ENCODE peak calls at places on chromosome 19, in eight cellular contexts. O, Q, T, E, P, A, U and X are unnamed samples.
A peak's percentile ranks its signal among the peaks of the same experiment; 100 is the strongest.

GRCh38 chr19:8069116-8069973 is 16.8 kb downstream of the CCL25 start:
- DNase-seq in O (peak; percentile 12), Q (no peak), T (no peak), E (no peak), P (no peak), A (no peak), U (no peak), X (no peak)

GRCh38 chr19:32166238-32166637 is 179.2 kb upstream of the ZNF507 start:
- DNase-seq in O (no peak), Q (no peak), T (no peak), E (no peak), P (no peak), A (no peak), U (no peak), X (no peak)

GRCh38 chr19:29660835-29661234 is 4.4 kb upstream of the PLEKHF1 start:
- DNase-seq in O (peak; percentile 29), Q (no peak), T (no peak), E (no peak), P (no peak), A (no peak), U (no peak), X (no peak)

GRCh38 chr19:49421039-49421877 is 2.0 kb downstream of the PTH2 start:
- DNase-seq in O (peak; percentile 85), Q (peak; percentile 67), T (peak; percentile 62), E (no peak), P (peak; percentile 82), A (no peak), U (no peak), X (no peak)

GRCh38 chr19:47215581-47215980 is 15.4 kb downstream of the BBC3 start:
- DNase-seq in O (no peak), Q (no peak), T (no peak), E (no peak), P (no peak), A (no peak), U (no peak), X (no peak)

GRCh38 chr19:44356383-44357111 is at the start of gene ZNF112:
- DNase-seq in O (peak; percentile 95), Q (peak; percentile 78), T (no peak), E (peak; percentile 78), P (peak; percentile 89), A (no peak), U (peak; percentile 91), X (peak; percentile 49)

GRCh38 chr19:19578241-19578640 is 40.2 kb downstream of the CILP2 start:
- DNase-seq in O (peak; percentile 4), Q (no peak), T (no peak), E (no peak), P (no peak), A (no peak), U (no peak), X (no peak)

GRCh38 chr19:58033741-58034475 is at the start of gene ZSCAN1:
- DNase-seq in O (no peak), Q (peak; percentile 95), T (peak; percentile 56), E (peak; percentile 29), P (peak; percentile 96), A (no peak), U (peak; percentile 89), X (peak; percentile 95)

GRCh38 chr19:2168619-2169424 is 5.1 kb downstream of the DOT1L start:
- DNase-seq in O (no peak), Q (peak; percentile 94), T (peak; percentile 89), E (peak; percentile 98), P (peak; percentile 97), A (peak; percentile 30), U (peak; percentile 87), X (peak; percentile 68)

GRCh38 chr19:1577929-1578618 is 9.9 kb upstream of the MEX3D start:
- DNase-seq in O (no peak), Q (no peak), T (no peak), E (no peak), P (no peak), A (no peak), U (no peak), X (no peak)

GRCh38 chr19:39916851-39917396 is 17.5 kb downstream of the FCGBP start:
- DNase-seq in O (no peak), Q (no peak), T (no peak), E (no peak), P (no peak), A (no peak), U (no peak), X (no peak)

GRCh38 chr19:46030861-46031550 is 8.2 kb upstream of the PGLYRP1 start:
- DNase-seq in O (no peak), Q (no peak), T (no peak), E (no peak), P (no peak), A (no peak), U (no peak), X (no peak)

GRCh38 chr19:1274852-1275259 is 474 bp upstream of the FAM174C start:
- DNase-seq in O (no peak), Q (no peak), T (no peak), E (no peak), P (no peak), A (no peak), U (no peak), X (no peak)

GRCh38 chr19:35911790-35912189 is 3.7 kb upstream of the TYROBP start:
- DNase-seq in O (peak; percentile 14), Q (no peak), T (no peak), E (no peak), P (no peak), A (no peak), U (no peak), X (no peak)

GRCh38 chr19:58117841-58118575 is 20.0 kb upstream of the ZSCAN18 start:
- DNase-seq in O (no peak), Q (peak; percentile 23), T (no peak), E (no peak), P (peak; percentile 25), A (no peak), U (no peak), X (no peak)

GRCh38 chr19:30665449-30665848 is 293.3 kb downstream of the ZNF536 start:
- DNase-seq in O (no peak), Q (no peak), T (no peak), E (no peak), P (no peak), A (no peak), U (no peak), X (no peak)

GRCh38 chr19:18763674-18764590 is 27.2 kb downstream of the COMP start:
- DNase-seq in O (no peak), Q (no peak), T (no peak), E (peak; percentile 80), P (no peak), A (no peak), U (no peak), X (no peak)

GRCh38 chr19:29583196-29584006 is 22.7 kb upstream of the POP4 start:
- DNase-seq in O (no peak), Q (no peak), T (peak; percentile 36), E (no peak), P (no peak), A (no peak), U (no peak), X (no peak)

GRCh38 chr19:37876047-37876446 is 30.3 kb downstream of the WDR87 start:
- DNase-seq in O (no peak), Q (no peak), T (no peak), E (no peak), P (no peak), A (no peak), U (no peak), X (no peak)

GRCh38 chr19:35673121-35673804 is 6.9 kb downstream of the UPK1A start:
- DNase-seq in O (peak; percentile 70), Q (peak; percentile 20), T (peak; percentile 77), E (peak; percentile 46), P (peak; percentile 65), A (no peak), U (no peak), X (no peak)

GRCh38 chr19:40702337-40703012 is 12.0 kb upstream of the NUMBL start:
- DNase-seq in O (no peak), Q (peak; percentile 59), T (no peak), E (no peak), P (no peak), A (no peak), U (no peak), X (no peak)

GRCh38 chr19:30672926-30673325 is 300.7 kb downstream of the ZNF536 start:
- DNase-seq in O (no peak), Q (no peak), T (no peak), E (no peak), P (no peak), A (no peak), U (no peak), X (no peak)

GRCh38 chr19:47330466-47330869 is 1.5 kb upstream of the C5AR2 start:
- DNase-seq in O (no peak), Q (no peak), T (no peak), E (no peak), P (no peak), A (no peak), U (no peak), X (peak; percentile 54)

GRCh38 chr19:50695251-50696064 is 24.1 kb downstream of the SHANK1 start:
- DNase-seq in O (no peak), Q (no peak), T (peak; percentile 43), E (no peak), P (no peak), A (no peak), U (no peak), X (peak; percentile 67)

GRCh38 chr19:53553865-53554791 is 16.2 kb downstream of the ZNF331 start:
- DNase-seq in O (peak; percentile 84), Q (peak; percentile 90), T (peak; percentile 93), E (peak; percentile 58), P (peak; percentile 93), A (peak; percentile 96), U (peak; percentile 78), X (peak; percentile 66)

GRCh38 chr19:55304279-55304978 is 20.6 kb downstream of the BRSK1 start:
- DNase-seq in O (no peak), Q (no peak), T (no peak), E (no peak), P (peak; percentile 53), A (no peak), U (no peak), X (no peak)

GRCh38 chr19:20858861-20859260 is 64.2 kb upstream of the ZNF85 start:
- DNase-seq in O (no peak), Q (no peak), T (no peak), E (no peak), P (no peak), A (no peak), U (no peak), X (no peak)

GRCh38 chr19:46976845-46977320 is 42.8 kb upstream of the NPAS1 start:
- DNase-seq in O (no peak), Q (no peak), T (no peak), E (peak; percentile 69), P (peak; percentile 71), A (no peak), U (no peak), X (no peak)